ENCODE peak calls at places on chromosomes 2 and 18, in eight cellular contexts. D is psoas muscle, Z is cardiac fibroblast, B is neural crest cell, U is fibroblast of the aortic adventitia, X is lower lobe of right lung, O is fibroblast of villous mesenchyme, T is progenitor cell of endocrine pancreas. N is an unnamed sample.

GRCh38 chr18:63258749-63259580 is 60.6 kb downstream of the BCL2 start:
- DNase-seq in U (no peak), Z (no peak), O (no peak), X (no peak), B (no peak), D (no peak), T (no peak), N (no peak)

GRCh38 chr2:8630676-8631464 is 51.0 kb upstream of the ID2 start:
- DNase-seq in T (no peak), X (peak), U (no peak), Z (no peak), D (no peak), B (no peak), O (no peak), N (no peak)

GRCh38 chr2:1675633-1676032 is 68.7 kb downstream of the PXDN start:
- DNase-seq in U (peak), X (peak), D (peak), Z (peak), O (peak), B (no peak), T (no peak), N (peak)

GRCh38 chr2:23012499-23012898 is 372.5 kb upstream of the KLHL29 start:
- DNase-seq in B (no peak), Z (no peak), T (no peak), D (no peak), O (no peak), X (no peak), U (no peak), N (no peak)

GRCh38 chr18:77980275-77980674 is 730.6 kb downstream of the GALR1 start:
- DNase-seq in X (no peak), Z (no peak), U (no peak), O (no peak), D (no peak), T (no peak), B (no peak), N (no peak)

GRCh38 chr2:88880441-88880953 is 189.0 kb downstream of the RPIA start:
- DNase-seq in D (no peak), O (peak), U (peak), T (no peak), Z (peak), X (no peak), B (no peak), N (peak)

GRCh38 chr2:237863659-237864029 is 4.2 kb downstream of the RAMP1 start:
- DNase-seq in Z (no peak), B (no peak), O (no peak), U (no peak), T (no peak), D (no peak), X (no peak), N (no peak)

GRCh38 chr2:177334940-177335543 is 57.5 kb upstream of the AGPS start:
- DNase-seq in Z (peak), O (peak), B (peak), D (no peak), T (no peak), U (peak), X (no peak), N (peak)

GRCh38 chr2:18791172-18791797 is 201.9 kb upstream of the NT5C1B start:
- DNase-seq in B (no peak), T (no peak), U (peak), D (no peak), Z (no peak), O (no peak), X (no peak), N (no peak)

GRCh38 chr2:238845583-238846480 is 2.1 kb upstream of the TWIST2 start:
- DNase-seq in D (no peak), O (no peak), Z (no peak), T (no peak), U (peak), B (no peak), X (no peak), N (no peak)

GRCh38 chr2:195594916-195595694 is 61.9 kb upstream of the SLC39A10 start:
- DNase-seq in B (no peak), X (no peak), U (no peak), Z (no peak), D (no peak), O (no peak), T (no peak), N (no peak)

GRCh38 chr18:24570716-24571115 is 110.3 kb downstream of the HRH4 start:
- DNase-seq in T (no peak), O (no peak), X (no peak), D (no peak), B (no peak), U (no peak), Z (no peak), N (no peak)

GRCh38 chr2:157559461-157559860 is 69.2 kb downstream of the ACVR1C start:
- DNase-seq in U (no peak), X (no peak), B (no peak), O (no peak), Z (no peak), T (no peak), D (no peak), N (no peak)

GRCh38 chr2:53473236-53473635 is 294.4 kb upstream of the CHAC2 start:
- DNase-seq in X (no peak), B (no peak), U (no peak), Z (peak), O (no peak), T (no peak), D (no peak), N (peak)

GRCh38 chr18:21134895-21135294 is 23.3 kb upstream of the ROCK1 start:
- DNase-seq in U (peak), T (no peak), O (peak), B (no peak), D (no peak), X (no peak), Z (peak), N (peak)

GRCh38 chr2:169667583-169667982 is 26.6 kb downstream of the CFAP210 start:
- DNase-seq in X (no peak), Z (no peak), T (no peak), B (no peak), D (no peak), O (no peak), U (no peak), N (no peak)
- TF ChIP-seq CTCF in X (no peak), Z (no peak), T (no peak), B (no peak), D (no peak), O (no peak), U (no peak), N (no peak)

GRCh38 chr2:229884775-229885699 is 36.8 kb downstream of the TRIP12 start:
- DNase-seq in X (no peak), U (no peak), D (no peak), O (no peak), B (no peak), Z (no peak), T (no peak), N (no peak)
- TF ChIP-seq CTCF in X (no peak), U (no peak), D (no peak), O (no peak), B (no peak), Z (no peak), T (no peak), N (no peak)

DNA sequence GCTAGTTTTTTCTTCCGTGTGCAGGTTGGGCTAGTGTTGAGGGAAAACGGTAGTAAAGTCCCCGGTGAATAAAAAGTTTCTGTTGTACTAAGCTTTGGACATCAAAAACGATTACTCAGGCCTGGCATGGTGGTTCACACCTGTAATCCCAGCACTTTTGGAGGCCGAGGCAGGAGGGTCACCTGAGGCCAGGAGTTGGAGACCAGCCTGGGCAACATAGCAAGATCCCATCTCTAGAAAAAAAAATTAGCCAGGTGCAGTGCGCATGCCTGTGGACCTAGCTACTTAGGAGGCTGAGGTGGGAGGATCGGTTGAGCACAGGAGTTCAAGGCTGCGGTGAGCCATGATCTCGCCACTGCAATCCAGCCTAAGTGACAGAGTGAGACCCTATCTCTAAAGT is 98.1 kb downstream of the ALPK2 start:
- DNase-seq in O (no peak), T (no peak), D (no peak), Z (no peak), U (no peak), B (no peak), X (no peak), N (no peak)
- TF ChIP-seq CTCF in O (no peak), T (no peak), D (no peak), Z (no peak), U (no peak), B (no peak), X (no peak), N (no peak)

GRCh38 chr2:20595439-20596192 is 55.3 kb downstream of the HS1BP3 start:
- DNase-seq in B (no peak), X (peak), Z (peak), O (peak), T (no peak), D (no peak), U (no peak), N (peak)

GRCh38 chr2:20594957-20595356 is 55.9 kb downstream of the HS1BP3 start:
- DNase-seq in Z (no peak), X (no peak), D (no peak), U (no peak), O (no peak), T (no peak), B (no peak), N (no peak)

GRCh38 chr2:20592106-20593071 is 58.5 kb downstream of the HS1BP3 start:
- DNase-seq in U (no peak), T (no peak), Z (no peak), B (no peak), X (peak), D (no peak), O (no peak), N (no peak)

GRCh38 chr2:20594048-20594750 is 56.7 kb downstream of the HS1BP3 start:
- DNase-seq in Z (no peak), T (no peak), B (no peak), X (no peak), U (no peak), D (no peak), O (no peak), N (no peak)

GRCh38 chr2:20593072-20594034 is 57.5 kb downstream of the HS1BP3 start:
- DNase-seq in D (peak), T (no peak), U (peak), O (peak), Z (peak), X (peak), B (peak), N (peak)
- TF ChIP-seq CTCF in D (no peak), T (no peak), U (no peak), O (no peak), Z (peak), X (no peak), B (no peak), N (no peak)

GRCh38 chr18:58431215-58431614 is 197.7 kb downstream of the ALPK2 start:
- DNase-seq in Z (no peak), U (no peak), D (no peak), B (no peak), O (no peak), T (no peak), X (no peak), N (no peak)

GRCh38 chr18:58429442-58429841 is 199.4 kb downstream of the ALPK2 start:
- DNase-seq in U (no peak), B (no peak), D (no peak), O (no peak), T (no peak), X (no peak), Z (no peak), N (no peak)

GRCh38 chr18:58427321-58427720 is 201.6 kb downstream of the ALPK2 start:
- DNase-seq in X (no peak), T (no peak), Z (no peak), B (no peak), O (no peak), D (no peak), U (no peak), N (no peak)

DNA sequence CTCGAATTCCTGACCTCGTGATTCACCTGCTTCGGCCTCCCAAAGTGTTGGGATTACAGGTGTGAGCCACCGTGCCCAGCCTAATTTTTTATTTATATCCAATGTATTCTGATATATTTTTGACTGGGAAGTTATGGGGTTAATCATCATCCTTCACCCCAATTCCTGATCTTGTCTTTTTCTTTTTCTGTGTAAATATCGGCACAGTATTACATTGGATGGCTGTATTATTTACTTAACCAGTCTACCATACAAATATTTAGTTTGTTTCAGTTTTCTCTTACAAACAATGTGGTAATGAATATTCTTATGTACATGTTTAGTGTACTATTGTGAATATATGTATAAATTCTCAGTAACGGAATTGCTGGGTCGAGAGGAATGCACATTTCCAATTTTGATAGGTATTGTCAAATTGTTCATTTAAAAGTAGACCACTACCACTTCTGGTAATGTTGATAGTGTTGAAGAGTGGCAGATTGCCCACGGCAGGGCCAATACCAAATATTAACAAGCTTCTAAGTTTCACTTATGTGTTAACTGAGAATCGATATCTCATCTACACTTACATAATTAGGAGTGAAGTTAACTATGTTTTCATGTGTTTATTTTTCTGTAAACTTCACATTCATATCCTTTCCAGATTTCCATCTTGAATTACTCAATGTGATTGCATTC is 196.7 kb downstream of the ALPK2 start:
- DNase-seq in Z (no peak), B (no peak), O (no peak), D (no peak), T (no peak), U (no peak), X (no peak), N (no peak)
- TF ChIP-seq CTCF in Z (no peak), B (no peak), O (no peak), D (no peak), T (no peak), U (no peak), X (no peak), N (no peak)

GRCh38 chr2:58405341-58405740 is 164.2 kb upstream of the FANCL start:
- DNase-seq in B (no peak), O (no peak), D (no peak), Z (no peak), X (no peak), U (no peak), T (no peak), N (no peak)
- TF ChIP-seq CTCF in B (no peak), O (no peak), D (no peak), Z (no peak), X (no peak), U (no peak), T (no peak), N (no peak)